ENCODE peak calls at places on chromosomes 12 and 14, in nine cellular contexts. One of them, this sample, is unnamed.

GRCh38 chr12:14849664-14850063 is 6.3 kb upstream of the ART4 start:
- DNase-seq in GM13977: no peak
- DNase-seq in AG04450: no peak
- DNase-seq in GM10248: no peak
- DNase-seq in B cell: no peak
- DNase-seq in fibroblast of mammary gland: peak
- DNase-seq in nephron progenitor cell: no peak
- DNase-seq in AG10803: peak
- DNase-seq in choroid plexus epithelial cell: peak
- DNase-seq in this sample: no peak

GRCh38 chr12:103571286-103571685 is 15.8 kb upstream of the STAB2 start:
- DNase-seq in GM10248: no peak
- DNase-seq in fibroblast of mammary gland: no peak
- DNase-seq in choroid plexus epithelial cell: no peak
- DNase-seq in AG10803: no peak
- DNase-seq in GM13977: no peak
- DNase-seq in B cell: no peak
- DNase-seq in AG04450: no peak
- DNase-seq in nephron progenitor cell: peak
- DNase-seq in this sample: no peak

GRCh38 chr14:20684662-20685456 is 499 bp downstream of the RNASE4 start:
- DNase-seq in B cell: no peak
- DNase-seq in choroid plexus epithelial cell: peak
- DNase-seq in AG10803: peak
- DNase-seq in fibroblast of mammary gland: peak
- DNase-seq in GM13977: no peak
- DNase-seq in AG04450: no peak
- DNase-seq in GM10248: no peak
- DNase-seq in nephron progenitor cell: peak
- DNase-seq in this sample: no peak

GRCh38 chr12:130714091-130714590 is 2.0 kb downstream of the RIMBP2 start:
- DNase-seq in AG04450: no peak
- DNase-seq in fibroblast of mammary gland: no peak
- DNase-seq in nephron progenitor cell: no peak
- DNase-seq in choroid plexus epithelial cell: peak
- DNase-seq in GM13977: no peak
- DNase-seq in AG10803: no peak
- DNase-seq in B cell: no peak
- DNase-seq in GM10248: no peak
- DNase-seq in this sample: no peak

GRCh38 chr14:38089123-38089522 is 118.6 kb upstream of the SSTR1 start:
- DNase-seq in GM10248: no peak
- DNase-seq in AG04450: no peak
- DNase-seq in AG10803: no peak
- DNase-seq in nephron progenitor cell: no peak
- DNase-seq in GM13977: no peak
- DNase-seq in B cell: no peak
- DNase-seq in choroid plexus epithelial cell: no peak
- DNase-seq in fibroblast of mammary gland: no peak
- DNase-seq in this sample: no peak

GRCh38 chr14:94110552-94111181 is at the start of gene IFI27:
- DNase-seq in GM13977: no peak
- DNase-seq in choroid plexus epithelial cell: peak
- DNase-seq in GM10248: no peak
- DNase-seq in fibroblast of mammary gland: peak
- DNase-seq in nephron progenitor cell: no peak
- DNase-seq in AG10803: peak
- DNase-seq in B cell: no peak
- DNase-seq in AG04450: no peak
- DNase-seq in this sample: no peak

GRCh38 chr12:59164991-59165718 is 244.9 kb upstream of the LRIG3 start:
- DNase-seq in AG10803: peak
- DNase-seq in nephron progenitor cell: no peak
- DNase-seq in GM13977: no peak
- DNase-seq in choroid plexus epithelial cell: peak
- DNase-seq in AG04450: peak
- DNase-seq in GM10248: no peak
- DNase-seq in fibroblast of mammary gland: peak
- DNase-seq in B cell: no peak
- DNase-seq in this sample: no peak

GRCh38 chr12:8544295-8544694 is 3.6 kb upstream of the CLEC4E start:
- DNase-seq in GM13977: peak
- DNase-seq in GM10248: peak
- DNase-seq in nephron progenitor cell: peak
- DNase-seq in AG10803: peak
- DNase-seq in choroid plexus epithelial cell: peak
- DNase-seq in B cell: peak
- DNase-seq in fibroblast of mammary gland: peak
- DNase-seq in AG04450: peak
- DNase-seq in this sample: peak

GRCh38 chr12:107775093-107775721 is 703 bp downstream of the ASCL4 start:
- DNase-seq in GM10248: no peak
- DNase-seq in AG04450: no peak
- DNase-seq in AG10803: no peak
- DNase-seq in B cell: no peak
- DNase-seq in fibroblast of mammary gland: no peak
- DNase-seq in nephron progenitor cell: peak
- DNase-seq in GM13977: peak
- DNase-seq in choroid plexus epithelial cell: peak
- DNase-seq in this sample: no peak

GRCh38 chr14:21913759-21914158 is 240.1 kb upstream of the OR4E1 start:
- DNase-seq in GM13977: peak
- DNase-seq in B cell: peak
- DNase-seq in GM10248: peak
- DNase-seq in choroid plexus epithelial cell: peak
- DNase-seq in fibroblast of mammary gland: peak
- DNase-seq in AG10803: peak
- DNase-seq in nephron progenitor cell: peak
- DNase-seq in AG04450: peak
- DNase-seq in this sample: peak

GRCh38 chr14:100155049-100155621 is 4.3 kb downstream of the DEGS2 start:
- DNase-seq in fibroblast of mammary gland: peak
- DNase-seq in GM10248: no peak
- DNase-seq in AG04450: no peak
- DNase-seq in GM13977: no peak
- DNase-seq in choroid plexus epithelial cell: peak
- DNase-seq in AG10803: no peak
- DNase-seq in nephron progenitor cell: peak
- DNase-seq in B cell: no peak
- DNase-seq in this sample: no peak

GRCh38 chr14:101109347-101109638 is 205.8 kb upstream of the RTL1 start:
- DNase-seq in AG10803: no peak
- DNase-seq in GM10248: no peak
- DNase-seq in nephron progenitor cell: no peak
- DNase-seq in AG04450: no peak
- DNase-seq in GM13977: no peak
- DNase-seq in choroid plexus epithelial cell: no peak
- DNase-seq in B cell: no peak
- DNase-seq in fibroblast of mammary gland: no peak
- DNase-seq in this sample: no peak

GRCh38 chr14:23402296-23403138 is 5.6 kb downstream of the MYH6 start:
- DNase-seq in GM13977: no peak
- DNase-seq in fibroblast of mammary gland: no peak
- DNase-seq in AG04450: no peak
- DNase-seq in AG10803: no peak
- DNase-seq in GM10248: no peak
- DNase-seq in B cell: no peak
- DNase-seq in nephron progenitor cell: no peak
- DNase-seq in choroid plexus epithelial cell: peak
- DNase-seq in this sample: no peak

GRCh38 chr12:15693233-15693911 is 95.8 kb downstream of the EPS8 start:
- DNase-seq in AG10803: no peak
- DNase-seq in nephron progenitor cell: no peak
- DNase-seq in GM10248: no peak
- DNase-seq in fibroblast of mammary gland: peak
- DNase-seq in choroid plexus epithelial cell: peak
- DNase-seq in GM13977: no peak
- DNase-seq in AG04450: peak
- DNase-seq in B cell: no peak
- DNase-seq in this sample: no peak

GRCh38 chr12:105220150-105220928 is 15.6 kb downstream of the APPL2 start:
- DNase-seq in nephron progenitor cell: no peak
- DNase-seq in choroid plexus epithelial cell: no peak
- DNase-seq in fibroblast of mammary gland: no peak
- DNase-seq in AG10803: no peak
- DNase-seq in B cell: no peak
- DNase-seq in GM10248: no peak
- DNase-seq in AG04450: no peak
- DNase-seq in GM13977: no peak
- DNase-seq in this sample: no peak

DNA sequence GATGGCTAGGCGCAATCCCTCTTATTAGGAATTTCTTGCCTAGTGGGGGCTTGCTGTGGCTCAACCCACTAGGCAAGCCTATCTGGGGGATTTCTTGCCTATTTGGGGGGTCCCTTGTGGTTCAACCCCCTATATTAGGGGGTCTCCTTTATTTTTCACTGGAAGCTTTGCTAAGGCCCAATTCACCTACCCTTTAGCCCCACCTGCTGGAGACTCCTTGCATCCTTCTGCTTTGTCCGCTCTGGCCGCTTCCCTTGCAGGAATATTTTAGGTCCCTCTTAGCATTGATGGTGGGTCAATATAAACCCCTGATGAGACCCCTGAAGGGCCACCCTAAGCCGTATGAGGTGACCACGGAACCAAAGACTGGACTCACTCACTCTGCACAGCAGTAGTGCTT is 1552.1 kb downstream of the AACS start:
- DNase-seq in nephron progenitor cell: peak
- DNase-seq in B cell: no peak
- DNase-seq in choroid plexus epithelial cell: no peak
- DNase-seq in GM10248: no peak
- DNase-seq in AG04450: no peak
- DNase-seq in GM13977: no peak
- DNase-seq in AG10803: no peak
- DNase-seq in fibroblast of mammary gland: peak
- DNase-seq in this sample: no peak
- TF ChIP-seq CTCF in nephron progenitor cell: peak
- TF ChIP-seq CTCF in B cell: no peak
- TF ChIP-seq CTCF in choroid plexus epithelial cell: no peak
- TF ChIP-seq CTCF in GM10248: no peak
- TF ChIP-seq CTCF in AG04450: no peak
- TF ChIP-seq CTCF in GM13977: peak
- TF ChIP-seq CTCF in AG10803: peak
- TF ChIP-seq CTCF in fibroblast of mammary gland: peak
- TF ChIP-seq CTCF in this sample: no peak

GRCh38 chr12:133080619-133081407 is at the start of gene ZNF140:
- DNase-seq in GM13977: peak
- DNase-seq in GM10248: peak
- DNase-seq in choroid plexus epithelial cell: peak
- DNase-seq in AG10803: peak
- DNase-seq in nephron progenitor cell: peak
- DNase-seq in B cell: peak
- DNase-seq in AG04450: peak
- DNase-seq in fibroblast of mammary gland: peak
- DNase-seq in this sample: peak
- TF ChIP-seq CTCF in GM13977: peak
- TF ChIP-seq CTCF in GM10248: no peak
- TF ChIP-seq CTCF in choroid plexus epithelial cell: no peak
- TF ChIP-seq CTCF in AG10803: peak
- TF ChIP-seq CTCF in nephron progenitor cell: peak
- TF ChIP-seq CTCF in B cell: peak
- TF ChIP-seq CTCF in AG04450: no peak
- TF ChIP-seq CTCF in fibroblast of mammary gland: no peak
- TF ChIP-seq CTCF in this sample: no peak

GRCh38 chr14:90303382-90303943 is 28.3 kb downstream of the NRDE2 start:
- DNase-seq in AG04450: no peak
- DNase-seq in fibroblast of mammary gland: no peak
- DNase-seq in GM10248: no peak
- DNase-seq in B cell: no peak
- DNase-seq in nephron progenitor cell: no peak
- DNase-seq in AG10803: no peak
- DNase-seq in GM13977: no peak
- DNase-seq in choroid plexus epithelial cell: no peak
- DNase-seq in this sample: no peak

GRCh38 chr14:90301122-90301521 is 30.6 kb downstream of the NRDE2 start:
- DNase-seq in B cell: no peak
- DNase-seq in choroid plexus epithelial cell: no peak
- DNase-seq in GM10248: no peak
- DNase-seq in fibroblast of mammary gland: no peak
- DNase-seq in nephron progenitor cell: no peak
- DNase-seq in GM13977: no peak
- DNase-seq in AG10803: no peak
- DNase-seq in AG04450: no peak
- DNase-seq in this sample: no peak

GRCh38 chr14:90300649-90301048 is 31.1 kb downstream of the NRDE2 start:
- DNase-seq in GM13977: no peak
- DNase-seq in AG10803: peak
- DNase-seq in fibroblast of mammary gland: no peak
- DNase-seq in B cell: no peak
- DNase-seq in AG04450: no peak
- DNase-seq in nephron progenitor cell: no peak
- DNase-seq in GM10248: no peak
- DNase-seq in choroid plexus epithelial cell: peak
- DNase-seq in this sample: no peak

GRCh38 chr14:90302529-90303303 is 29.0 kb downstream of the NRDE2 start:
- DNase-seq in GM13977: no peak
- DNase-seq in B cell: no peak
- DNase-seq in AG04450: no peak
- DNase-seq in AG10803: no peak
- DNase-seq in choroid plexus epithelial cell: no peak
- DNase-seq in GM10248: no peak
- DNase-seq in nephron progenitor cell: no peak
- DNase-seq in fibroblast of mammary gland: no peak
- DNase-seq in this sample: no peak

DNA sequence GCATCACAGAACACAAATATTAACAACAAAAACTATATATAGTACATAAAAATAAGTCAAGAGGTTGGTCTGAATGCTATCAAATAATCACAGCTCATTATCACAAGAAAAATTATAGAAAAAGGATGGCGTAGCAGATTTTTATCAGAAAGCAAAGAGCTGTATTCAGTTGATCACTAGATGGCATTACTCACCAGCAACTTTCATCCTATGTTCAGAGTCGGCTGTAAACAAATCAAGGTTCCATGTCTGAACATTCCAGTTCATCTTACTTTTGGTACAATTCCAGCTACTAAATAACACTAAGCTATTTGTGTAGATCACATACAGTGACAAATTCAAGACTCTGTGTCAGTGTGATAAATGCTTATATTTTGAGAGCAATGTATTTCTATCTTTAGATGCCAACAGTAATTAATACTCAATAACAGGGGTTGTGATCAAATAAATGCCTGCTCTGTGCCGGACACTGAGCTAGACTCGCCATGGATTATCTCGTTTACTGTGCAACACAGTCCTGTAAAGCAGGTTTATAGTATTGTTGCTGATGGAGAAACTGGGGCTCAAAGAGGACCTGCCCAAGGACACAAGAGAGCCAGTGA is 30.1 kb downstream of the NRDE2 start:
- DNase-seq in nephron progenitor cell: no peak
- DNase-seq in fibroblast of mammary gland: peak
- DNase-seq in choroid plexus epithelial cell: peak
- DNase-seq in GM10248: no peak
- DNase-seq in B cell: no peak
- DNase-seq in AG04450: peak
- DNase-seq in GM13977: peak
- DNase-seq in AG10803: peak
- DNase-seq in this sample: no peak
- TF ChIP-seq CTCF in nephron progenitor cell: peak
- TF ChIP-seq CTCF in fibroblast of mammary gland: peak
- TF ChIP-seq CTCF in choroid plexus epithelial cell: peak
- TF ChIP-seq CTCF in GM10248: peak
- TF ChIP-seq CTCF in B cell: peak
- TF ChIP-seq CTCF in AG04450: peak
- TF ChIP-seq CTCF in GM13977: peak
- TF ChIP-seq CTCF in AG10803: peak
- TF ChIP-seq CTCF in this sample: peak

GRCh38 chr12:19507823-19508222 is 68.5 kb downstream of the AEBP2 start:
- DNase-seq in AG04450: no peak
- DNase-seq in nephron progenitor cell: no peak
- DNase-seq in choroid plexus epithelial cell: peak
- DNase-seq in AG10803: peak
- DNase-seq in GM13977: no peak
- DNase-seq in B cell: no peak
- DNase-seq in fibroblast of mammary gland: peak
- DNase-seq in GM10248: no peak
- DNase-seq in this sample: no peak
- TF ChIP-seq CTCF in AG04450: peak
- TF ChIP-seq CTCF in nephron progenitor cell: no peak
- TF ChIP-seq CTCF in choroid plexus epithelial cell: peak
- TF ChIP-seq CTCF in AG10803: peak
- TF ChIP-seq CTCF in GM13977: no peak
- TF ChIP-seq CTCF in B cell: no peak
- TF ChIP-seq CTCF in fibroblast of mammary gland: peak
- TF ChIP-seq CTCF in GM10248: no peak
- TF ChIP-seq CTCF in this sample: no peak

This sample was measured in GM13976.